ENCODE peak calls at places on chromosomes 13 and 19, in nine cellular contexts. M is LoVo, E is IMR-90, Q is iris pigment epithelial cell, D is left ventricle myocardium inferior, J is skeletal muscle cell, G is HuH-7, A is Ammon's horn, R is astrocyte of the spinal cord. C is an unnamed sample.

GRCh38 chr13:81745391-81745790 is 1404.5 kb upstream of the SPRY2 start:
- DNase-seq in M (no peak), E (no peak), Q (no peak), D (no peak), J (no peak), G (no peak), A (peak), R (no peak), C (no peak)

GRCh38 chr13:40401911-40402776 is 264.3 kb downstream of the FOXO1 start:
- DNase-seq in M (peak), E (peak), Q (peak), D (peak), J (peak), G (peak), A (peak), R (peak), C (peak)

GRCh38 chr13:38636756-38637155 is 50.1 kb upstream of the FREM2 start:
- DNase-seq in M (peak), E (no peak), Q (no peak), D (no peak), J (no peak), G (no peak), A (no peak), R (no peak), C (no peak)

GRCh38 chr13:42836930-42837329 is 55.5 kb downstream of the FAM216B start:
- DNase-seq in M (no peak), E (peak), Q (peak), D (no peak), J (peak), G (peak), A (peak), R (peak), C (no peak)

GRCh38 chr19:8390617-8390981 is 439 bp downstream of the RAB11B start:
- DNase-seq in M (peak), E (peak), Q (peak), D (peak), J (peak), G (peak), A (peak), R (peak), C (peak)

GRCh38 chr13:86892330-86892729 is 778.8 kb upstream of the SLITRK5 start:
- DNase-seq in M (no peak), E (peak), Q (peak), D (no peak), J (no peak), G (no peak), A (no peak), R (peak), C (no peak)

GRCh38 chr13:35599385-35599784 is 122.9 kb upstream of the MAB21L1 start:
- DNase-seq in M (no peak), E (no peak), Q (no peak), D (no peak), J (no peak), G (no peak), A (no peak), R (no peak), C (no peak)

GRCh38 chr19:2333027-2333806 is 4.7 kb downstream of the SPPL2B start:
- DNase-seq in M (no peak), E (no peak), Q (no peak), D (no peak), J (no peak), G (no peak), A (no peak), R (no peak), C (no peak)

GRCh38 chr13:71219671-71220070 is 647.3 kb downstream of the DACH1 start:
- DNase-seq in M (no peak), E (no peak), Q (no peak), D (no peak), J (no peak), G (no peak), A (no peak), R (no peak), C (no peak)

C was measured in AG09309.